ENCODE peak calls at places on chromosomes 7 and 10, in four cellular contexts. T, H, V and U are unnamed samples.

GRCh38 chr7:108875139-108875538 is 305.5 kb downstream of the DNAJB9 start:
- DNase-seq in T (no peak), H (peak; percentile 41), V (no peak), U (peak; percentile 65)

GRCh38 chr7:5693529-5693928 is 87.9 kb downstream of the RNF216 start:
- DNase-seq in T (peak; percentile 82), H (peak; percentile 23), V (no peak), U (no peak)

GRCh38 chr10:71312840-71313789 is 5.9 kb upstream of the SLC29A3 start:
- DNase-seq in T (peak; percentile 94), H (no peak), V (no peak), U (no peak)

GRCh38 chr10:35135861-35136260 is 9.2 kb downstream of the CREM start:
- DNase-seq in T (no peak), H (no peak), V (no peak), U (no peak)

GRCh38 chr7:85730016-85730415 is 543.2 kb upstream of the SEMA3D start:
- DNase-seq in T (no peak), H (peak; percentile 20), V (no peak), U (no peak)

GRCh38 chr7:79709574-79710409 is 256.3 kb upstream of the MAGI2 start:
- DNase-seq in T (no peak), H (peak; percentile 95), V (no peak), U (no peak)

GRCh38 chr10:95273393-95274312 is 17.1 kb downstream of the PDLIM1 start:
- DNase-seq in T (peak; percentile 89), H (peak; percentile 84), V (no peak), U (no peak)

GRCh38 chr10:75355706-75356105 is 45.9 kb downstream of the ZNF503 start:
- DNase-seq in T (no peak), H (no peak), V (no peak), U (no peak)

GRCh38 chr7:138934861-138935260 is 46.3 kb downstream of the KIAA1549 start:
- DNase-seq in T (no peak), H (peak; percentile 86), V (no peak), U (peak; percentile 63)

GRCh38 chr7:48411619-48412018 is 240.4 kb downstream of the ABCA13 start:
- DNase-seq in T (no peak), H (no peak), V (no peak), U (no peak)

GRCh38 chr10:132543916-132544743 is 6.5 kb downstream of the INPP5A start:
- DNase-seq in T (peak; percentile 59), H (no peak), V (no peak), U (no peak)

GRCh38 chr7:91066627-91067026 is 197.6 kb upstream of the FZD1 start:
- DNase-seq in T (no peak), H (no peak), V (no peak), U (no peak)

GRCh38 chr10:52347327-52347667 is 33.2 kb downstream of the DKK1 start:
- DNase-seq in T (peak; percentile 60), H (no peak), V (no peak), U (no peak)

GRCh38 chr10:100816671-100817070 is 71.3 kb downstream of the PAX2 start:
- DNase-seq in T (no peak), H (no peak), V (no peak), U (peak; percentile 43)

GRCh38 chr10:111076682-111077661 is at the start of gene ADRA2A:
- DNase-seq in T (no peak), H (peak; percentile 12), V (peak; percentile 30), U (peak; percentile 88)

GRCh38 chr7:82053453-82054032 is 283.7 kb upstream of the HGF start:
- DNase-seq in T (no peak), H (no peak), V (no peak), U (no peak)

GRCh38 chr10:96290368-96291133 is 13.7 kb upstream of the DNTT start:
- DNase-seq in T (no peak), H (no peak), V (no peak), U (no peak)

GRCh38 chr10:96285331-96285752 is 14.0 kb upstream of the BLNK start:
- DNase-seq in T (no peak), H (no peak), V (no peak), U (no peak)

GRCh38 chr10:96289218-96289910 is 14.9 kb upstream of the DNTT start:
- DNase-seq in T (no peak), H (no peak), V (no peak), U (no peak)

GRCh38 chr10:96287392-96288105 is 16.2 kb upstream of the BLNK start:
- DNase-seq in T (no peak), H (no peak), V (no peak), U (no peak)

GRCh38 chr10:96288151-96288621 is 16.0 kb upstream of the DNTT start:
- DNase-seq in T (no peak), H (no peak), V (no peak), U (no peak)
- H3K27me3 ChIP-seq in T (no peaks in the 10 kb centered on the region), H (peaks cover 35% of the 10 kb centered on the region), V (no peaks in the 10 kb centered on the region), U (no peaks in the 10 kb centered on the region)

GRCh38 chr7:70597071-70597470 is 534.9 kb upstream of the GALNT17 start:
- DNase-seq in T (no peak), H (no peak), V (no peak), U (no peak)

GRCh38 chr7:70598976-70599375 is 533.0 kb upstream of the GALNT17 start:
- DNase-seq in T (no peak), H (no peak), V (no peak), U (no peak)

GRCh38 chr7:70599446-70600190 is 532.3 kb upstream of the GALNT17 start:
- DNase-seq in T (no peak), H (no peak), V (no peak), U (no peak)

GRCh38 chr7:70595741-70596574 is 536.0 kb upstream of the GALNT17 start:
- DNase-seq in T (no peak), H (no peak), V (no peak), U (no peak)

GRCh38 chr7:70596575-70596891 is 535.4 kb upstream of the GALNT17 start:
- DNase-seq in T (no peak), H (no peak), V (no peak), U (no peak)
- H3K4me3 ChIP-seq in T (no peak overlapping the region), H (no peak overlapping the region), V (no peak overlapping the region), U (no peak overlapping the region)

DNA sequence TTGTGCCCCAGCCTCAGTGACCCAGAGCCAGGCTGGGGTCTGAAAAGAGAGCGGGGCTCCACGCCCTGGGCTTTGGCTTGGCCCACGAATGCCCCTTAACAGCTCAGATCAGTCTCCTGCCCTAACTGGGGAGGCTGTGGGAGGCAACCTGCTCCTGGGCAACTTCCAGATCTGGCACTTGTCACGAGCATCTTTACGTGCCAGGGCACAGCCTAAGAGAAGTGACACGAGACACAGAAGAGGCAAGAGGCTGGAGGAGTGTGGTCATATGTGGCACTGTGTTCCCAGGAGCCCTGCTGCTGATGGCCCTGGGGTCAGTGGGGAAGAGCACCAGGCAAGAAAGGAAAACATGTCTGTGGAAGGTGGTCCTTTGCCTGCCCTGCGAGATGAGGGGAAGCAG is 97.8 kb upstream of the BTBD16 start:
- DNase-seq in T (no peak), H (no peak), V (no peak), U (no peak)
- H3K27me3 ChIP-seq in T (no peaks in the 10 kb centered on the region), H (no peaks in the 10 kb centered on the region), V (no peaks in the 10 kb centered on the region), U (no peaks in the 10 kb centered on the region)

DNA sequence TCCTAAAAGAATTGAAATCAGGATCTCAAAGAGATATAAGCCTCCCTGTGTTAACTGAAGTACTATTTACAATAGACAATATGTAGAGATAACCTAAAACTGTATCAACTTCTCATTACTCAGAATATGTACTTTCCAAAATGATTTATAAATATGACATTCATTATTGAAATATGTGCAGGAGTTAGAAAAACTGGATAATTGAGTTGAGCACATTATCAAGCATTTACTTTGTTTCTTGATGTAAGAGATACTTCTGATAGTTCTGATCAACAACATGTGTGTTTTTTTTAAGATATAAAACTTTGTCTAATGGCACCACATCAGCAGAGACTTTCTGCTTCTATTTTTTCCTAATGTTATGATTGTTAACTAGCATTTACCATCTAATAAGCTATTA is 38.2 kb downstream of the HYAL4 start:
- DNase-seq in T (no peak), H (no peak), V (no peak), U (no peak)
- H3K4me3 ChIP-seq in T (no peak overlapping the region), H (no peak overlapping the region), V (no peak overlapping the region), U (no peak overlapping the region)

DNA sequence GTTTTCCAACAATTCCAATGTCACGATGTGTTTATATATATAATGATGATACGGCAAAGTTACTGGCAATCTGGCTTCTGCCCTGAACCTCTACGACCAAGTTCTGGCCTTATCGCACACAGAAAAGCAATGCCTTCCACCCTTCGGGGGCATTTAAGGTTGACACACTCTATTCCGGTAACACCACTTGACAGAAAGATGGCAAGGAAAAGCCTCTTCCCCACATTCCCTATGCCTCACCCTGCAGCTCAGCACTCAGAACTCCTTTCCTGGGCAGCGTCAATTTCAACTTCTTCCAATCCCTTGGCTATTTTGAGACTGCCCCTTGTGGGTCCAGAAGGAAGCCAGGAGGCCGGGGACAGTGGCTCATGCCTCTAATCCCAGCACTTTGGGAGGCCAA is 2.5 kb upstream of the ADRB1 start:
- DNase-seq in T (no peak), H (no peak), V (no peak), U (no peak)
- H3K27me3 ChIP-seq in T (no peaks in the 10 kb centered on the region), H (peaks cover 32% of the 10 kb centered on the region), V (peaks cover 37% of the 10 kb centered on the region), U (peaks cover 9% of the 10 kb centered on the region)